ENCODE peak calls at places on chromosomes 7 and 10, in seven cellular contexts. R is sigmoid colon; S is pancreas; P is CD4-positive, CD25-positive, alpha-beta regulatory T cell; Q is CD4-positive, alpha-beta memory T cell; Y is aorta; U is astrocyte. A is an unnamed sample. For H3K27me3 and H3K4me1, the result is how much of the 10 kb centered on the place peaks cover.

GRCh38 chr7:15507708-15508107 is 54.1 kb downstream of the AGMO start:
- DNase-seq in S (no peak), P (no peak), Q (no peak), U (no peak), Y (no peak), R (no peak), A (no peak)

GRCh38 chr7:90552521-90552920 is 43.6 kb upstream of the CDK14 start:
- DNase-seq in Q (no peak), R (no peak), S (no peak), P (no peak), U (no peak), Y (no peak), A (no peak)

GRCh38 chr7:5692112-5692844 is 89.2 kb downstream of the RNF216 start:
- DNase-seq in Q (no peak), Y (peak), S (peak), R (peak), P (no peak), U (peak), A (no peak)

GRCh38 chr10:102752934-102753664 is 9.4 kb downstream of the WBP1L start:
- DNase-seq in R (peak), S (no peak), Q (peak), Y (no peak), P (no peak), U (peak), A (no peak)

GRCh38 chr10:29807407-29807806 is 172.6 kb upstream of the SVIL start:
- DNase-seq in R (no peak), P (no peak), Q (no peak), S (no peak), U (peak), Y (no peak), A (no peak)

GRCh38 chr7:38321515-38321944 is 48.1 kb upstream of the TARP start:
- DNase-seq in Q (no peak), R (no peak), S (no peak), Y (no peak), P (no peak), U (peak), A (no peak)

GRCh38 chr10:88080213-88080612 is 216.8 kb downstream of the PTEN start:
- DNase-seq in U (peak), S (peak), Q (no peak), Y (no peak), R (no peak), P (no peak), A (no peak)

GRCh38 chr10:131856441-131857094 is 44.2 kb upstream of the PPP2R2D start:
- DNase-seq in U (no peak), Y (peak), R (peak), P (no peak), S (no peak), Q (no peak), A (no peak)

GRCh38 chr7:157483971-157484410 is 147.2 kb downstream of the DNAJB6 start:
- DNase-seq in R (peak), Q (no peak), Y (peak), S (no peak), U (no peak), P (no peak), A (no peak)

GRCh38 chr10:1148855-1149620 is 92.9 kb downstream of the WDR37 start:
- DNase-seq in Q (no peak), Y (no peak), S (no peak), U (no peak), R (no peak), P (no peak), A (no peak)

GRCh38 chr7:135512135-135512887 is 2.4 kb upstream of the CNOT4 start:
- DNase-seq in S (no peak), R (no peak), Y (no peak), Q (peak), U (peak), P (peak), A (peak)

GRCh38 chr7:29146082-29146706 is at the start of gene CPVL:
- DNase-seq in Y (peak), S (peak), U (no peak), R (peak), Q (no peak), P (no peak), A (no peak)

GRCh38 chr10:118669020-118669766 is 73.7 kb upstream of the PRLHR start:
- DNase-seq in U (peak), Q (no peak), P (no peak), S (peak), Y (no peak), R (no peak), A (peak)

GRCh38 chr10:100679327-100679726 is 66.1 kb upstream of the PAX2 start:
- DNase-seq in U (no peak), R (no peak), Y (no peak), S (no peak), P (no peak), Q (no peak), A (no peak)
- H3K27me3 ChIP-seq in U (under half), R (half or more), Y (under half), S (under half), P (under half), Q (under half), A (under half)

GRCh38 chr7:44999245-45000095 is 531 bp upstream of the CCM2 start:
- DNase-seq in P (peak), U (peak), S (peak), Y (peak), Q (peak), R (peak), A (peak)

GRCh38 chr7:44995555-44996493 is 4.2 kb upstream of the CCM2 start:
- DNase-seq in Y (no peak), R (peak), U (no peak), P (peak), Q (peak), S (no peak), A (no peak)

GRCh38 chr7:44998153-44998871 is 1.7 kb upstream of the CCM2 start:
- DNase-seq in Q (no peak), U (no peak), P (no peak), R (peak), S (no peak), Y (no peak), A (no peak)

GRCh38 chr7:44990520-44991023 is 9.4 kb upstream of the CCM2 start:
- DNase-seq in U (peak), Q (no peak), P (no peak), S (no peak), R (no peak), Y (no peak), A (no peak)

GRCh38 chr7:44994877-44995554 is 5.0 kb upstream of the CCM2 start:
- DNase-seq in U (no peak), S (no peak), P (no peak), R (no peak), Q (no peak), Y (no peak), A (no peak)
- H3K4me3 ChIP-seq in U (no peak), S (no peak), P (peak), R (no peak), Q (peak), Y (no peak), A (no peak)

GRCh38 chr10:74925716-74926115 is 99.3 kb downstream of the KAT6B start:
- DNase-seq in Q (no peak), S (no peak), Y (no peak), P (no peak), U (no peak), R (no peak), A (no peak)
- H3K4me1 ChIP-seq in Q (under half), S (half or more), Y (under half), P (under half), U (half or more), R (half or more), A (under half)

DNA sequence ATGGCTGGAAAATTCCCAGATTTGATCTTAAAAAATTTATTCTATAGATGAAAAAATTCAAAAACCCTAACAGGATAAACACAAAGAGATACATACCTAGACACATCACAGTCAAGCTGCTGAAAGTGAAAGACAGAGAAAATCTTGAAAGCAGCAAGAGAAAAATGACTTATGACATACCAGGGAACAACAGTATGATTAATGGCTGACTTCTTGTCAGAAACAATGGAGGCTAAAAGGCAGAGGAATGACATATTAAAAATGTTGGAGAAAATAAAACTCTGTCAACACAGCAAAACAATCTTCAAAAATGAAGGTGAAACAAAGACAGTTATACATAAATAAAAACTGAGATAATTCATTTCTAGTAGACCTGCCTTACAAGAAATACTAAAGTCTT is 442.7 kb downstream of the IPMK start:
- DNase-seq in S (no peak), Q (no peak), P (no peak), R (no peak), U (no peak), Y (no peak), A (no peak)
- H3K27me3 ChIP-seq in S (under half), Q (under half), P (under half), R (under half), U (under half), Y (under half), A (under half)

GRCh38 chr10:114682532-114682931 is 24.5 kb upstream of the ABLIM1 start:
- DNase-seq in R (no peak), S (no peak), Y (no peak), Q (no peak), P (no peak), U (no peak), A (no peak)
- H3K4me3 ChIP-seq in R (no peak), S (no peak), Y (no peak), Q (no peak), P (no peak), U (no peak), A (no peak)

GRCh38 chr10:72001026-72001380 is 36.8 kb downstream of the CHST3 start:
- DNase-seq in U (no peak), Q (no peak), S (no peak), R (peak), Y (no peak), P (no peak), A (no peak)

GRCh38 chr10:71998119-71998839 is 34.1 kb downstream of the CHST3 start:
- DNase-seq in Q (no peak), R (no peak), Y (no peak), U (no peak), S (peak), P (no peak), A (no peak)

GRCh38 chr10:71998840-71999194 is 34.6 kb downstream of the CHST3 start:
- DNase-seq in Y (no peak), Q (no peak), P (no peak), S (no peak), R (peak), U (peak), A (no peak)

GRCh38 chr10:71999360-72000072 is 35.3 kb downstream of the CHST3 start:
- DNase-seq in P (no peak), S (peak), U (peak), Q (no peak), Y (peak), R (peak), A (no peak)

DNA sequence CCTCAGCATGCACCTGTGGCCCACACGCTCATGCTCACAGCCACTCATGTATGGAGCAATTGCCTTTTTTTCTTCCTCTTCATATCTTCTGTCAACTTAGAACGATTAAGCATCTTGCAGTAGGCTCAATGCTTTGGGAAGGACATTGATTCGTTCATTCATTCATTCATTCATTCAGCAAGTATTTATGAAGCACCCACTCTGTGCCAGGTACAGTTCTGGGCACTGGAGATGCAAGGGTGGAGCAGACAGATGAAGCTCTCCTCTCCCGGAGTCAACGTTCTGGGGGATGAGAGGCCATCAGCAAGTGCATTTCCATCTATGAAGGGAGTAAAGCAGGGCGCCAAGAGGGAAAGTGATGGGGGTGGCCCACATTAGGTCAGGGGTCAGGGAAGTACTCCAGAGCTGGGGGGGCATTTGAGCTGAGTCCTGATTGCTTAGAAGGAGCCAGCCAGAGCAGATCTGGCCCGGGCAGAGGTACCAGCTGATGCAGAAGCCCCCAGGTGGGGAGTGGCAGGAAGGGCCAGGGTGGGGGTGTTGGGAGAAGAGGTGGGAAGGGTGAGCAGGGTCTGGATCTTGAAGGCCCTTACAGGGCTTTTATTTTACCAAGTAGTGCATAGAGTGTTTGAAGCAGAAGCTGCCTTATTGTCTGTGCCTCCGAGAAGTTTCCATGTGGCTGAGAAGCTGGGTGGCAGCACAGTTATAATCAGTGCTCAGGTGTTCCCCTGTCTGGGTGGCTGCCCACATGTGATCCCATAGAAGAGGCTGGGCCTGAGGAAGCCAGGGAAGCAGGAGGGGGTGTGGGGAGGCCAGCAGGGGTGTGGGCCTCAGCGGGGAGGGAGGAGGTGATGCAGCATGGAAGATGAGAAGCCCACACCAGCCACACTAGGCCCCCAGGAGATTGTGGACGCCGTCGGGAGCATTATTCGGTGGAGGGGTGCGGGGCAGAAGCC is 36.2 kb downstream of the CHST3 start:
- DNase-seq in Q (no peak), P (no peak), Y (no peak), U (no peak), R (no peak), S (no peak), A (no peak)
- H3K4me1 ChIP-seq in Q (under half), P (under half), Y (under half), U (under half), R (half or more), S (under half), A (under half)

GRCh38 chr10:101223274-101224059 is 5.8 kb downstream of the LBX1 start:
- DNase-seq in R (no peak), P (no peak), Y (no peak), Q (no peak), S (no peak), U (no peak), A (no peak)
- H3K27me3 ChIP-seq in R (half or more), P (under half), Y (under half), Q (half or more), S (under half), U (half or more), A (under half)

A was measured in naive thymus-derived CD4-positive, alpha-beta T cell.